ENCODE peak calls at places on chromosomes 2 and 18, in nine cellular contexts. Y is HCT116, F is activated T-cell treated with anti-CD3 and anti-CD28 coated beads for 4 hours, T is RPMI7951, B is fibroblast of the conjunctiva, U is nucleus accumbens, Z is foreskin fibroblast, K is fibroblast of the aortic adventitia, P is amniotic stem cell. J is an unnamed sample.
A peak's percentile ranks its signal among the peaks of the same experiment; 100 is the strongest.

GRCh38 chr2:123993728-123994323 is 31.3 kb upstream of the CNTNAP5 start:
- DNase-seq in Y (no peak), F (no peak), T (peak; percentile 17), B (peak; percentile 2), U (no peak), Z (no peak), K (peak; percentile 4), P (no peak), J (peak; percentile 35)

GRCh38 chr2:120275617-120276400 is 23.2 kb downstream of the RALB start:
- DNase-seq in Y (no peak), F (no peak), T (no peak), B (no peak), U (no peak), Z (no peak), K (no peak), P (no peak), J (no peak)

GRCh38 chr2:45729753-45730512 is 78.5 kb downstream of the PRKCE start:
- DNase-seq in Y (peak; percentile 13), F (no peak), T (peak; percentile 39), B (no peak), U (no peak), Z (no peak), K (no peak), P (no peak), J (no peak)

GRCh38 chr2:152393377-152393776 is 58.4 kb downstream of the FMNL2 start:
- DNase-seq in Y (no peak), F (no peak), T (no peak), B (no peak), U (no peak), Z (no peak), K (no peak), P (no peak), J (no peak)

GRCh38 chr2:100178085-100178788 is 35.8 kb upstream of the AFF3 start:
- DNase-seq in Y (peak; percentile 88), F (no peak), T (peak; percentile 70), B (no peak), U (no peak), Z (no peak), K (peak; percentile 34), P (no peak), J (no peak)

GRCh38 chr18:76472811-76473210 is 22.2 kb downstream of the ZNF516 start:
- DNase-seq in Y (no peak), F (no peak), T (no peak), B (no peak), U (no peak), Z (no peak), K (no peak), P (no peak), J (no peak)

GRCh38 chr18:59874166-59874565 is 25.6 kb upstream of the PMAIP1 start:
- DNase-seq in Y (peak; percentile 65), F (no peak), T (peak; percentile 81), B (peak; percentile 64), U (no peak), Z (peak; percentile 84), K (peak; percentile 67), P (peak; percentile 65), J (no peak)

GRCh38 chr2:234502919-234503285 is 6.0 kb upstream of the ARL4C start:
- DNase-seq in Y (no peak), F (no peak), T (no peak), B (no peak), U (no peak), Z (peak; percentile 52), K (no peak), P (no peak), J (no peak)

GRCh38 chr18:46437019-46437418 is 220.0 kb downstream of the LOXHD1 start:
- DNase-seq in Y (no peak), F (no peak), T (no peak), B (no peak), U (no peak), Z (no peak), K (no peak), P (no peak), J (no peak)

GRCh38 chr2:163341426-163341825 is 394.4 kb downstream of the FIGN start:
- DNase-seq in Y (no peak), F (no peak), T (peak; percentile 50), B (no peak), U (no peak), Z (peak; percentile 1), K (peak; percentile 48), P (no peak), J (no peak)

GRCh38 chr2:240134466-240134865 is 1.6 kb downstream of the COPS9 start:
- DNase-seq in Y (no peak), F (no peak), T (no peak), B (no peak), U (no peak), Z (no peak), K (no peak), P (no peak), J (no peak)

GRCh38 chr2:224405841-224406370 is 4.0 kb upstream of the FAM124B start:
- DNase-seq in Y (no peak), F (no peak), T (peak; percentile 12), B (no peak), U (no peak), Z (no peak), K (no peak), P (no peak), J (no peak)

GRCh38 chr2:207828361-207829057 is 58.8 kb upstream of the FZD5 start:
- DNase-seq in Y (no peak), F (no peak), T (no peak), B (no peak), U (no peak), Z (no peak), K (no peak), P (no peak), J (no peak)

GRCh38 chr2:8694737-8695136 is 12.9 kb downstream of the ID2 start:
- DNase-seq in Y (no peak), F (no peak), T (no peak), B (no peak), U (no peak), Z (no peak), K (peak; percentile 56), P (no peak), J (no peak)

GRCh38 chr2:191031256-191031655 is 17.3 kb upstream of the STAT1 start:
- DNase-seq in Y (no peak), F (no peak), T (no peak), B (no peak), U (no peak), Z (no peak), K (no peak), P (no peak), J (no peak)

GRCh38 chr18:79579807-79580480 is 99.7 kb upstream of the CTDP1 start:
- DNase-seq in Y (no peak), F (no peak), T (no peak), B (no peak), U (no peak), Z (no peak), K (no peak), P (no peak), J (no peak)

GRCh38 chr18:13564579-13564978 is 161.8 kb downstream of the FAM210A start:
- DNase-seq in Y (no peak), F (no peak), T (no peak), B (no peak), U (no peak), Z (no peak), K (no peak), P (no peak), J (no peak)

GRCh38 chr2:240622631-240623235 is 2.5 kb upstream of the GPR35 start:
- DNase-seq in Y (no peak), F (peak; percentile 23), T (no peak), B (no peak), U (no peak), Z (no peak), K (no peak), P (no peak), J (no peak)